ENCODE peak calls at places on chromosomes 5 and 9, in nine cellular contexts. W, U, P, Y, A, L, Q, S and R are unnamed samples.

GRCh38 chr5:56148453-56148971 is 84.6 kb downstream of the ANKRD55 start:
- DNase-seq in Q (no peak), Y (no peak), W (no peak), L (no peak), A (no peak), P (no peak), U (no peak), S (no peak), R (no peak)

GRCh38 chr9:84917366-84918063 is 248.0 kb downstream of the NTRK2 start:
- DNase-seq in P (no peak), U (no peak), A (no peak), Q (peak; percentile 64), Y (no peak), W (no peak), S (no peak), L (peak; percentile 75), R (no peak)

GRCh38 chr9:120914410-120914809 is 12.2 kb downstream of the TRAF1 start:
- DNase-seq in S (no peak), U (no peak), Y (no peak), A (no peak), L (no peak), W (no peak), P (no peak), Q (no peak), R (peak; percentile 36)

GRCh38 chr9:71498691-71499090 is 269.6 kb downstream of the CEMIP2 start:
- DNase-seq in A (no peak), P (no peak), S (no peak), Q (no peak), W (no peak), Y (no peak), L (no peak), U (no peak), R (no peak)

GRCh38 chr9:120909904-120910303 is 16.7 kb downstream of the TRAF1 start:
- DNase-seq in U (no peak), P (no peak), W (no peak), Q (peak; percentile 43), L (no peak), A (no peak), Y (no peak), S (no peak), R (peak; percentile 87)

GRCh38 chr9:34674440-34674839 is 12.0 kb upstream of the CCL27 start:
- DNase-seq in S (no peak), W (no peak), L (no peak), Y (no peak), Q (no peak), P (no peak), A (no peak), U (no peak), R (no peak)

GRCh38 chr5:135399838-135400542 is 959 bp upstream of the MACROH2A1 start:
- DNase-seq in S (no peak), Y (no peak), L (no peak), U (no peak), P (no peak), A (peak; percentile 51), W (no peak), Q (peak; percentile 33), R (no peak)

GRCh38 chr9:113511856-113512761 is 48.6 kb downstream of the RGS3 start:
- DNase-seq in Q (no peak), P (no peak), A (peak; percentile 67), S (peak; percentile 35), U (peak; percentile 40), W (no peak), L (no peak), Y (no peak), R (no peak)

GRCh38 chr5:118919016-118919415 is 69.3 kb downstream of the DTWD2 start:
- DNase-seq in A (no peak), L (no peak), S (no peak), W (no peak), Y (no peak), P (no peak), Q (peak; percentile 88), U (no peak), R (no peak)

GRCh38 chr9:115988701-115989100 is 164.9 kb upstream of the PAPPA start:
- DNase-seq in Y (no peak), Q (no peak), P (no peak), W (no peak), A (peak; percentile 40), L (no peak), U (no peak), S (no peak), R (no peak)

GRCh38 chr9:104841601-104842106 is 77.7 kb downstream of the NIPSNAP3B start:
- DNase-seq in Q (no peak), P (no peak), S (no peak), L (no peak), U (no peak), W (no peak), Y (no peak), A (no peak), R (no peak)

GRCh38 chr9:91486699-91487497 is 63.3 kb upstream of the NFIL3 start:
- DNase-seq in S (peak; percentile 58), Y (no peak), P (no peak), L (no peak), W (no peak), A (peak; percentile 75), U (peak; percentile 65), Q (no peak), R (no peak)

GRCh38 chr5:43428034-43428712 is 16.0 kb upstream of the CCL28 start:
- DNase-seq in U (peak; percentile 80), L (no peak), S (peak; percentile 43), W (no peak), A (peak; percentile 62), Q (no peak), Y (peak; percentile 72), P (no peak), R (no peak)

GRCh38 chr9:136939431-136939995 is 5.0 kb downstream of the FBXW5 start:
- DNase-seq in A (no peak), L (no peak), W (no peak), U (no peak), S (no peak), P (no peak), Y (no peak), Q (no peak), R (no peak)
- H3K4me3 ChIP-seq in A (no peak overlapping the region), L (no peak overlapping the region), W (no peak overlapping the region), U (no peak overlapping the region), S (no peak overlapping the region), P (no peak overlapping the region), Y (no peak overlapping the region), Q (no peak overlapping the region), R (no peak overlapping the region)

GRCh38 chr5:59587489-59588337 is 305.8 kb downstream of the PDE4D start:
- DNase-seq in A (peak; percentile 71), Q (peak; percentile 60), W (peak; percentile 91), L (peak; percentile 85), P (no peak), S (peak; percentile 74), Y (peak; percentile 92), U (peak; percentile 72), R (peak; percentile 67)

GRCh38 chr5:59588922-59589321 is 304.6 kb downstream of the PDE4D start:
- DNase-seq in Q (no peak), P (no peak), S (no peak), Y (peak; percentile 59), A (peak; percentile 72), U (peak; percentile 57), W (no peak), L (no peak), R (no peak)

GRCh38 chr5:59593608-59594007 is 299.9 kb downstream of the PDE4D start:
- DNase-seq in P (no peak), S (no peak), Y (peak; percentile 57), A (no peak), Q (no peak), U (no peak), W (no peak), L (no peak), R (no peak)

GRCh38 chr5:59592101-59592500 is 301.4 kb downstream of the PDE4D start:
- DNase-seq in W (peak; percentile 22), L (peak; percentile 29), P (no peak), S (peak; percentile 36), U (peak; percentile 51), Y (no peak), Q (no peak), A (peak; percentile 62), R (no peak)

GRCh38 chr5:59591162-59591561 is 302.4 kb downstream of the PDE4D start:
- DNase-seq in Y (no peak), L (no peak), A (no peak), W (no peak), Q (no peak), P (no peak), S (no peak), U (no peak), R (no peak)
- H3K4me3 ChIP-seq in Y (peak overlapping the region; percentile 30), L (no peak overlapping the region), A (no peak overlapping the region), W (no peak overlapping the region), Q (no peak overlapping the region), P (no peak overlapping the region), S (no peak overlapping the region), U (no peak overlapping the region), R (no peak overlapping the region)

GRCh38 chr9:88915916-88916315 is 75.4 kb upstream of the S1PR3 start:
- DNase-seq in L (no peak), P (no peak), Y (no peak), W (no peak), Q (no peak), U (no peak), S (no peak), A (no peak), R (no peak)
- H3K4me3 ChIP-seq in L (no peak overlapping the region), P (no peak overlapping the region), Y (no peak overlapping the region), W (no peak overlapping the region), Q (no peak overlapping the region), U (no peak overlapping the region), S (no peak overlapping the region), A (no peak overlapping the region), R (no peak overlapping the region)

GRCh38 chr9:133913571-133914369 is 78.4 kb downstream of the VAV2 start:
- DNase-seq in S (no peak), L (no peak), Q (no peak), W (no peak), A (no peak), Y (no peak), U (no peak), P (no peak), R (no peak)

GRCh38 chr9:133914483-133915342 is 77.4 kb downstream of the VAV2 start:
- DNase-seq in U (no peak), S (no peak), W (no peak), A (peak; percentile 7), Y (no peak), P (no peak), L (no peak), Q (peak; percentile 21), R (no peak)

GRCh38 chr9:133916159-133916541 is 76.0 kb downstream of the VAV2 start:
- DNase-seq in A (no peak), W (no peak), Y (no peak), L (no peak), P (no peak), S (peak; percentile 46), Q (peak; percentile 30), U (no peak), R (no peak)

GRCh38 chr9:133917407-133917806 is 74.7 kb downstream of the VAV2 start:
- DNase-seq in U (no peak), A (no peak), L (no peak), S (no peak), P (no peak), Y (no peak), W (no peak), Q (no peak), R (no peak)

DNA sequence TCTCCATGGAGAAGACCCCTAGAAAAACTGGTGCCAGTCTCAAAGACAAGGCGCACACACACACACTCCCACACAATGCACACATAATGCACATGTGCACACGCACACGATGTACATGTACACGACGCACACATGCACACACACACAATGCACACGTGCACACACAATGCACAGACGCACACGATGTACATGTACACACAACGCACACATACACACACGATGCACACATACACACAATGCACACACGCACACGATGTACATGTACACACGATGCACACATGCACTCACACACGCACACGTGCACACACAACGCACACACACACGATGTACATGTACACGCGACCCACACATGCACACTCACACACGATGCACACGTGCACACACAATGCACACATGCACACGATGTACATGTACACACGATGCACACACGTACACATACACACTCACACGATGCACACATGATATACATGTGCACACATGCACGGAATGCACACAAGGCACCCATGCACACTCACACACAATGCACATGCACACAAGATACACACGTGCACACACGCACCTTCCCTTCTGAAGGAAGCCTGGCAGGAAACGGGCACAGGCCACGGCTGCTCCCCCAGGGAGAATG is 76.5 kb downstream of the VAV2 start:
- DNase-seq in Q (no peak), P (no peak), A (no peak), L (no peak), Y (no peak), U (no peak), W (no peak), S (no peak), R (no peak)
- H3K4me3 ChIP-seq in Q (no peak overlapping the region), P (no peak overlapping the region), A (no peak overlapping the region), L (no peak overlapping the region), Y (no peak overlapping the region), U (no peak overlapping the region), W (no peak overlapping the region), S (no peak overlapping the region), R (no peak overlapping the region)